ENCODE peak calls at places on chromosomes 5 and 9, in five cellular contexts. One of them, this sample, is unnamed. For H3K9me3, the result is how much of the 10 kb centered on the place peaks cover.

GRCh38 chr5:72586788-72587530 is 79.7 kb upstream of the ZNF366 start:
- DNase-seq in H1: no peak
- DNase-seq in body of pancreas: no peak
- DNase-seq in testis: no peak
- DNase-seq in ovary: no peak
- DNase-seq in this sample: no peak

GRCh38 chr9:82057805-82058204 is 69.2 kb downstream of the SPATA31D1 start:
- DNase-seq in ovary: no peak
- DNase-seq in body of pancreas: no peak
- DNase-seq in H1: no peak
- DNase-seq in testis: no peak
- DNase-seq in this sample: no peak

GRCh38 chr5:157540124-157540523 is 35.5 kb downstream of the ADAM19 start:
- DNase-seq in body of pancreas: no peak
- DNase-seq in H1: no peak
- DNase-seq in ovary: no peak
- DNase-seq in testis: no peak
- DNase-seq in this sample: no peak

GRCh38 chr9:34158362-34158869 is 20.4 kb upstream of the UBAP1 start:
- DNase-seq in body of pancreas: no peak
- DNase-seq in H1: no peak
- DNase-seq in testis: no peak
- DNase-seq in ovary: no peak
- DNase-seq in this sample: no peak

GRCh38 chr5:36587354-36587753 is 19.1 kb upstream of the SLC1A3 start:
- DNase-seq in H1: no peak
- DNase-seq in ovary: no peak
- DNase-seq in testis: no peak
- DNase-seq in body of pancreas: no peak
- DNase-seq in this sample: no peak

GRCh38 chr9:129803679-129804065 is 688 bp downstream of the TOR1B start:
- DNase-seq in body of pancreas: no peak
- DNase-seq in ovary: no peak
- DNase-seq in H1: no peak
- DNase-seq in testis: no peak
- DNase-seq in this sample: no peak

GRCh38 chr5:95803271-95804148 is 19.0 kb downstream of the GLRX start:
- DNase-seq in testis: no peak
- DNase-seq in ovary: no peak
- DNase-seq in body of pancreas: peak
- DNase-seq in H1: no peak
- DNase-seq in this sample: peak

GRCh38 chr9:104776787-104777186 is 12.9 kb downstream of the NIPSNAP3B start:
- DNase-seq in testis: no peak
- DNase-seq in body of pancreas: no peak
- DNase-seq in H1: no peak
- DNase-seq in ovary: no peak
- DNase-seq in this sample: no peak

GRCh38 chr5:132263548-132264261 is 6.2 kb downstream of the PDLIM4 start:
- DNase-seq in ovary: peak
- DNase-seq in body of pancreas: no peak
- DNase-seq in testis: peak
- DNase-seq in H1: peak
- DNase-seq in this sample: peak

GRCh38 chr5:112351225-112351624 is 67.9 kb downstream of the EPB41L4A start:
- DNase-seq in testis: no peak
- DNase-seq in body of pancreas: no peak
- DNase-seq in ovary: no peak
- DNase-seq in H1: no peak
- DNase-seq in this sample: no peak

GRCh38 chr5:139272471-139273321 is 20.8 kb upstream of the MATR3 start:
- DNase-seq in testis: no peak
- DNase-seq in H1: no peak
- DNase-seq in body of pancreas: peak
- DNase-seq in ovary: no peak
- DNase-seq in this sample: no peak

GRCh38 chr5:147084702-147085101 is 150.1 kb upstream of the STK32A start:
- DNase-seq in H1: no peak
- DNase-seq in testis: no peak
- DNase-seq in body of pancreas: no peak
- DNase-seq in ovary: no peak
- DNase-seq in this sample: no peak

GRCh38 chr9:70013598-70014196 is 30.0 kb upstream of the MAMDC2 start:
- DNase-seq in H1: no peak
- DNase-seq in testis: no peak
- DNase-seq in ovary: no peak
- DNase-seq in body of pancreas: no peak
- DNase-seq in this sample: no peak

GRCh38 chr5:32319392-32319791 is 6.7 kb upstream of the MTMR12 start:
- DNase-seq in ovary: no peak
- DNase-seq in H1: peak
- DNase-seq in testis: no peak
- DNase-seq in body of pancreas: no peak
- DNase-seq in this sample: no peak

GRCh38 chr9:134968011-134968822 is 50.5 kb upstream of the FCN1 start:
- DNase-seq in body of pancreas: no peak
- DNase-seq in H1: no peak
- DNase-seq in ovary: peak
- DNase-seq in testis: no peak
- DNase-seq in this sample: no peak

GRCh38 chr5:172958268-172959046 is 767 bp upstream of the RPL26L1 start:
- DNase-seq in H1: peak
- DNase-seq in body of pancreas: peak
- DNase-seq in testis: peak
- DNase-seq in ovary: peak
- DNase-seq in this sample: peak

GRCh38 chr9:99803694-99804093 is 18.0 kb upstream of the NR4A3 start:
- DNase-seq in H1: no peak
- DNase-seq in body of pancreas: no peak
- DNase-seq in testis: no peak
- DNase-seq in ovary: no peak
- DNase-seq in this sample: no peak

GRCh38 chr9:122904466-122904822 is 715 bp downstream of the RC3H2 start:
- DNase-seq in H1: no peak
- DNase-seq in body of pancreas: peak
- DNase-seq in ovary: no peak
- DNase-seq in testis: peak
- DNase-seq in this sample: peak

GRCh38 chr9:95611354-95611753 is 94.6 kb upstream of the PTCH1 start:
- DNase-seq in H1: no peak
- DNase-seq in body of pancreas: no peak
- DNase-seq in testis: no peak
- DNase-seq in ovary: no peak
- DNase-seq in this sample: no peak

GRCh38 chr5:50856720-50857119 is 190.3 kb downstream of the PARP8 start:
- DNase-seq in H1: no peak
- DNase-seq in ovary: no peak
- DNase-seq in body of pancreas: no peak
- DNase-seq in testis: no peak
- DNase-seq in this sample: no peak

GRCh38 chr5:55701462-55702103 is 10.5 kb downstream of the SLC38A9 start:
- DNase-seq in ovary: no peak
- DNase-seq in testis: no peak
- DNase-seq in body of pancreas: no peak
- DNase-seq in H1: no peak
- DNase-seq in this sample: no peak

GRCh38 chr5:32297181-32298055 is 15.3 kb downstream of the MTMR12 start:
- DNase-seq in testis: no peak
- DNase-seq in body of pancreas: no peak
- DNase-seq in H1: no peak
- DNase-seq in ovary: no peak
- DNase-seq in this sample: no peak

GRCh38 chr9:18424132-18424531 is 49.8 kb upstream of the ADAMTSL1 start:
- DNase-seq in testis: no peak
- DNase-seq in H1: no peak
- DNase-seq in ovary: no peak
- DNase-seq in body of pancreas: no peak
- DNase-seq in this sample: no peak

GRCh38 chr5:3615829-3616228 is 20.2 kb downstream of the IRX1 start:
- DNase-seq in body of pancreas: no peak
- DNase-seq in ovary: no peak
- DNase-seq in H1: no peak
- DNase-seq in testis: no peak
- DNase-seq in this sample: no peak

GRCh38 chr5:103561670-103562069 is 919 bp downstream of the NUDT12 start:
- DNase-seq in testis: no peak
- DNase-seq in H1: no peak
- DNase-seq in ovary: no peak
- DNase-seq in body of pancreas: peak
- DNase-seq in this sample: no peak

GRCh38 chr9:83599071-83599470 is 23.9 kb upstream of the IDNK start:
- DNase-seq in testis: no peak
- DNase-seq in ovary: no peak
- DNase-seq in H1: no peak
- DNase-seq in body of pancreas: no peak
- DNase-seq in this sample: no peak

GRCh38 chr9:96766199-96766598 is 11.7 kb downstream of the ZNF510 start:
- DNase-seq in body of pancreas: no peak
- DNase-seq in testis: no peak
- DNase-seq in H1: no peak
- DNase-seq in ovary: no peak
- DNase-seq in this sample: no peak
- H3K9me3 ChIP-seq in body of pancreas: under half
- H3K9me3 ChIP-seq in testis: under half
- H3K9me3 ChIP-seq in H1: under half
- H3K9me3 ChIP-seq in ovary: under half
- H3K9me3 ChIP-seq in this sample: under half

DNA sequence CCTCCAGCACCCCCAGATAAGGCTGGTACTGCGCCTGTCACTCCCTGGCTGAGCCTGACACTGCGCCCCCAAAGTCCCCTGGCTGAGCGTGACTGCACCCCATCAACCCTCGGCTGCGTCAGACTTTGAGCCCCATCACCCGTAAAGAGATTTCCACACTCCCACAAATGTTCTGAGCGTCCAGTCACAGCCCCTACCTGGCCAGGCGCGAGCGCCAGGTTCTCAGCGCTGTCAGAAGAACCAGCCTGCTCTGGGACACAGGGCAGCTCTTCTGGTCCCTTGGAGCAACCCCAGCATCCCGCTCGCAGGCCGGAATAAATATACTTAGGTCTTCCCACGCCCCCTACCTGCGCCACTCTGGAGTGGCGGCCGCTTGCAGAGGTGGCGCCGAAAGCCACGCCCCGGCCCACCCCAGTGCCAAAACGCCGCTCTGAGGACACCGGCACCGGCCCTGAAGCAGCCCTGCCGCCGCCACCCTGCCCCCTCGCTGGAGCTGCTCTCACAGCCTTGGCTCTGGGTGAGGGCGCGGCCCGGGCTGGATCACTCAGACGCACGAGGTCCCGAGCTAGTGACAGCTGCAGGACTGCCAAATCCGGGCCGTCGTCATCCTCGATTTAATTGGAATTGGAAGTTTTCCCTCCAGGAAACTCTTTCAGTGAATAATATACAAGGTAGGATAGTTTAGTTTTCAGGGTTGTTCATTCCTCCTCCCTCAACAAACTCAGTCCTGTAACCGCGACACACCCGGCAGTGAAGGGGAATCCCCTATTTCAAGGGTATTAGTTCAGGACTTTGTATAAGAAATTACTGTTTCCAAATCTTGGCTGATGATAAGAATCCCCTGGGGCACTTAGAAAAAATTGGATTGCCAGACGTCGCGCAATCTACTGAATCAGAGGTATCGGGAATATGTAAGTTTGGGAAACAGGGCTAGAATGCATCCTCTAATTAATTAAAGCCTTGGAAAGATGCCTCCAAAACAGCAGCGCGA is 1.2 kb upstream of the CEMIP2 start:
- DNase-seq in H1: peak
- DNase-seq in body of pancreas: peak
- DNase-seq in ovary: peak
- DNase-seq in testis: peak
- DNase-seq in this sample: peak
- TF ChIP-seq POLR2A in H1: no peak
- TF ChIP-seq POLR2A in body of pancreas: peak
- TF ChIP-seq POLR2A in ovary: no peak
- TF ChIP-seq POLR2A in testis: no peak
- TF ChIP-seq POLR2A in this sample: peak

DNA sequence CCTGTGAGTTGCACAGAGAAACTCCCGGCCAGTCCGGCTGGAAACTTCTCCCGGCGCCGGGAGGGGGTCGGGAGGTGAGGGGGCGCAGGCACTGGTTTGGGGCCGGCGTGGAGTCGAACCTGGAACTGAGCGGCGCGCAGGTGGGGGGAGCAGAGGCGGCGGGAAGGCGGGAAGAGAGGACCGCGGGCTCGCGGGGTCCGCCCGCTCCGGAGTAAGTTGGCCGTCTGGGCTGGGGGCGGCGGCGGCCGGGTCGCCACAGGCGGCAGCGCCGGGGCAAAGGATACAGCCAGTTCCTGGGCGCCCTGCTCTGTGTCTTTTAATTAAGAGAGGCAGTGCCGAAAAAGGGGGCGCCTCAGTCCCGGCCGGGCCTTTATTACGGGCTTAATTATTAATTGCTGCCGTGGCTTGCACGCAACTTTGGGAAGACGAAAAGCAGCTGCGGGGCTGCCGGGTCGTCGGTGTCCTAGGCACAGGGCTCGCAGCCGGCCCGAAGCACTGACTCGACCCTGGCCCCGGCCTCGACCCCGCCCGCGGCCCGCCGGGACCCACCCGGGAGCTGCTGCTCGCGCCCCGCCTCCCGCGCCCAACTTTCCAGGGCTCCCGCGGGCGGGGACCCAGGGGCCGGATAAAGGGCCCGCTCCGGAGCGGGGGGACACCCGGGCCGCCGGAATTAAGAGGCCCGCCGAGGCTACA is 1.1 kb downstream of the NTNG2 start:
- DNase-seq in testis: no peak
- DNase-seq in ovary: no peak
- DNase-seq in body of pancreas: peak
- DNase-seq in H1: no peak
- DNase-seq in this sample: no peak
- H3K27ac ChIP-seq in testis: no peak
- H3K27ac ChIP-seq in ovary: no peak
- H3K27ac ChIP-seq in body of pancreas: no peak
- H3K27ac ChIP-seq in H1: no peak
- H3K27ac ChIP-seq in this sample: no peak

GRCh38 chr5:176979669-176980068 is 26.9 kb downstream of the UIMC1 start:
- DNase-seq in testis: no peak
- DNase-seq in ovary: no peak
- DNase-seq in body of pancreas: no peak
- DNase-seq in H1: no peak
- DNase-seq in this sample: no peak

GRCh38 chr5:176987583-176987982 is 19.0 kb downstream of the UIMC1 start:
- DNase-seq in testis: no peak
- DNase-seq in body of pancreas: no peak
- DNase-seq in ovary: no peak
- DNase-seq in H1: no peak
- DNase-seq in this sample: no peak

GRCh38 chr5:176980818-176981217 is 25.8 kb downstream of the UIMC1 start:
- DNase-seq in testis: no peak
- DNase-seq in H1: no peak
- DNase-seq in ovary: no peak
- DNase-seq in body of pancreas: no peak
- DNase-seq in this sample: no peak

GRCh38 chr5:176986280-176986679 is 20.3 kb downstream of the UIMC1 start:
- DNase-seq in ovary: no peak
- DNase-seq in body of pancreas: no peak
- DNase-seq in testis: no peak
- DNase-seq in H1: no peak
- DNase-seq in this sample: no peak

GRCh38 chr5:176985516-176985915 is 21.1 kb downstream of the UIMC1 start:
- DNase-seq in H1: no peak
- DNase-seq in body of pancreas: no peak
- DNase-seq in testis: no peak
- DNase-seq in ovary: no peak
- DNase-seq in this sample: no peak
- H3K9me3 ChIP-seq in H1: under half
- H3K9me3 ChIP-seq in body of pancreas: under half
- H3K9me3 ChIP-seq in testis: under half
- H3K9me3 ChIP-seq in ovary: under half
- H3K9me3 ChIP-seq in this sample: under half

This sample was measured in adrenal gland.